ENCODE peak calls at places on chromosome 4, in eight cellular contexts. One of them, this sample, is unnamed.

GRCh38 chr4:5247735-5248134 is 196.5 kb downstream of the STK32B start:
- DNase-seq in fibroblast of lung: no peak
- DNase-seq in mammary epithelial cell: no peak
- DNase-seq in WERI-Rb-1: no peak
- DNase-seq in left lung: no peak
- DNase-seq in effector memory CD4-positive, alpha-beta T cell: no peak
- DNase-seq in cardiac fibroblast: no peak
- DNase-seq in mesendoderm: no peak
- DNase-seq in this sample: no peak

GRCh38 chr4:31620476-31620875 is 900.3 kb downstream of the PCDH7 start:
- DNase-seq in fibroblast of lung: peak; percentile 66
- DNase-seq in mammary epithelial cell: no peak
- DNase-seq in WERI-Rb-1: no peak
- DNase-seq in left lung: no peak
- DNase-seq in effector memory CD4-positive, alpha-beta T cell: no peak
- DNase-seq in cardiac fibroblast: peak; percentile 50
- DNase-seq in mesendoderm: no peak
- DNase-seq in this sample: no peak

GRCh38 chr4:163113921-163114703 is 52.6 kb downstream of the NAF1 start:
- DNase-seq in fibroblast of lung: no peak
- DNase-seq in mammary epithelial cell: no peak
- DNase-seq in WERI-Rb-1: no peak
- DNase-seq in left lung: no peak
- DNase-seq in effector memory CD4-positive, alpha-beta T cell: no peak
- DNase-seq in cardiac fibroblast: peak; percentile 29
- DNase-seq in mesendoderm: no peak
- DNase-seq in this sample: no peak

GRCh38 chr4:39151120-39151713 is 31.1 kb upstream of the WDR19 start:
- DNase-seq in fibroblast of lung: peak; percentile 73
- DNase-seq in mammary epithelial cell: no peak
- DNase-seq in WERI-Rb-1: no peak
- DNase-seq in left lung: no peak
- DNase-seq in effector memory CD4-positive, alpha-beta T cell: no peak
- DNase-seq in cardiac fibroblast: peak; percentile 47
- DNase-seq in mesendoderm: peak; percentile 2
- DNase-seq in this sample: peak; percentile 67

GRCh38 chr4:149280886-149281285 is 534.8 kb downstream of the IQCM start:
- DNase-seq in fibroblast of lung: peak; percentile 66
- DNase-seq in mammary epithelial cell: no peak
- DNase-seq in WERI-Rb-1: no peak
- DNase-seq in left lung: no peak
- DNase-seq in effector memory CD4-positive, alpha-beta T cell: no peak
- DNase-seq in cardiac fibroblast: peak; percentile 6
- DNase-seq in mesendoderm: no peak
- DNase-seq in this sample: no peak

GRCh38 chr4:137125011-137125410 is 407.3 kb downstream of the PCDH18 start:
- DNase-seq in fibroblast of lung: peak; percentile 17
- DNase-seq in mammary epithelial cell: peak; percentile 12
- DNase-seq in WERI-Rb-1: no peak
- DNase-seq in left lung: no peak
- DNase-seq in effector memory CD4-positive, alpha-beta T cell: no peak
- DNase-seq in cardiac fibroblast: peak; percentile 5
- DNase-seq in mesendoderm: no peak
- DNase-seq in this sample: peak; percentile 8

GRCh38 chr4:68962868-68963267 is 11.3 kb upstream of the UGT2A3 start:
- DNase-seq in fibroblast of lung: no peak
- DNase-seq in mammary epithelial cell: no peak
- DNase-seq in WERI-Rb-1: no peak
- DNase-seq in left lung: no peak
- DNase-seq in effector memory CD4-positive, alpha-beta T cell: no peak
- DNase-seq in cardiac fibroblast: no peak
- DNase-seq in mesendoderm: peak; percentile 59
- DNase-seq in this sample: no peak

GRCh38 chr4:179095585-179096228 is 1653.5 kb upstream of the AGA start:
- DNase-seq in fibroblast of lung: peak; percentile 72
- DNase-seq in mammary epithelial cell: no peak
- DNase-seq in WERI-Rb-1: no peak
- DNase-seq in left lung: no peak
- DNase-seq in effector memory CD4-positive, alpha-beta T cell: no peak
- DNase-seq in cardiac fibroblast: no peak
- DNase-seq in mesendoderm: peak; percentile 61
- DNase-seq in this sample: peak; percentile 50

GRCh38 chr4:6338175-6338950 is 68.7 kb downstream of the WFS1 start:
- DNase-seq in fibroblast of lung: no peak
- DNase-seq in mammary epithelial cell: no peak
- DNase-seq in WERI-Rb-1: no peak
- DNase-seq in left lung: no peak
- DNase-seq in effector memory CD4-positive, alpha-beta T cell: no peak
- DNase-seq in cardiac fibroblast: no peak
- DNase-seq in mesendoderm: no peak
- DNase-seq in this sample: no peak

GRCh38 chr4:109040441-109040840 is 262.0 kb downstream of the COL25A1 start:
- DNase-seq in fibroblast of lung: no peak
- DNase-seq in mammary epithelial cell: no peak
- DNase-seq in WERI-Rb-1: no peak
- DNase-seq in left lung: no peak
- DNase-seq in effector memory CD4-positive, alpha-beta T cell: no peak
- DNase-seq in cardiac fibroblast: no peak
- DNase-seq in mesendoderm: no peak
- DNase-seq in this sample: peak; percentile 11

GRCh38 chr4:186058253-186058979 is 10.5 kb upstream of the TLR3 start:
- DNase-seq in fibroblast of lung: no peak
- DNase-seq in mammary epithelial cell: no peak
- DNase-seq in WERI-Rb-1: no peak
- DNase-seq in left lung: no peak
- DNase-seq in effector memory CD4-positive, alpha-beta T cell: no peak
- DNase-seq in cardiac fibroblast: no peak
- DNase-seq in mesendoderm: no peak
- DNase-seq in this sample: peak; percentile 41

GRCh38 chr4:116599859-116600258 is 485.5 kb downstream of the TRAM1L1 start:
- DNase-seq in fibroblast of lung: no peak
- DNase-seq in mammary epithelial cell: no peak
- DNase-seq in WERI-Rb-1: peak; percentile 62
- DNase-seq in left lung: no peak
- DNase-seq in effector memory CD4-positive, alpha-beta T cell: no peak
- DNase-seq in cardiac fibroblast: no peak
- DNase-seq in mesendoderm: peak; percentile 24
- DNase-seq in this sample: peak; percentile 24

GRCh38 chr4:17323619-17324400 is 188.1 kb downstream of the QDPR start:
- DNase-seq in fibroblast of lung: peak; percentile 52
- DNase-seq in mammary epithelial cell: no peak
- DNase-seq in WERI-Rb-1: no peak
- DNase-seq in left lung: no peak
- DNase-seq in effector memory CD4-positive, alpha-beta T cell: no peak
- DNase-seq in cardiac fibroblast: peak; percentile 16
- DNase-seq in mesendoderm: no peak
- DNase-seq in this sample: no peak

GRCh38 chr4:182855312-182855711 is 61.9 kb downstream of the DCTD start:
- DNase-seq in fibroblast of lung: no peak
- DNase-seq in mammary epithelial cell: no peak
- DNase-seq in WERI-Rb-1: no peak
- DNase-seq in left lung: no peak
- DNase-seq in effector memory CD4-positive, alpha-beta T cell: no peak
- DNase-seq in cardiac fibroblast: no peak
- DNase-seq in mesendoderm: no peak
- DNase-seq in this sample: no peak

GRCh38 chr4:53693408-53693807 is 102.1 kb upstream of the LNX1 start:
- DNase-seq in fibroblast of lung: no peak
- DNase-seq in mammary epithelial cell: no peak
- DNase-seq in WERI-Rb-1: no peak
- DNase-seq in left lung: no peak
- DNase-seq in effector memory CD4-positive, alpha-beta T cell: no peak
- DNase-seq in cardiac fibroblast: no peak
- DNase-seq in mesendoderm: no peak
- DNase-seq in this sample: no peak

GRCh38 chr4:32140636-32141035 is 1420.5 kb downstream of the PCDH7 start:
- DNase-seq in fibroblast of lung: peak; percentile 47
- DNase-seq in mammary epithelial cell: peak; percentile 97
- DNase-seq in WERI-Rb-1: no peak
- DNase-seq in left lung: no peak
- DNase-seq in effector memory CD4-positive, alpha-beta T cell: no peak
- DNase-seq in cardiac fibroblast: peak; percentile 79
- DNase-seq in mesendoderm: peak; percentile 14
- DNase-seq in this sample: peak; percentile 88

GRCh38 chr4:73573794-73574528 is 46.3 kb downstream of the RASSF6 start:
- DNase-seq in fibroblast of lung: peak; percentile 93
- DNase-seq in mammary epithelial cell: peak; percentile 52
- DNase-seq in WERI-Rb-1: peak; percentile 77
- DNase-seq in left lung: peak; percentile 43
- DNase-seq in effector memory CD4-positive, alpha-beta T cell: no peak
- DNase-seq in cardiac fibroblast: peak; percentile 94
- DNase-seq in mesendoderm: peak; percentile 95
- DNase-seq in this sample: peak; percentile 77

GRCh38 chr4:110733901-110734300 is 111.0 kb upstream of the PITX2 start:
- DNase-seq in fibroblast of lung: no peak
- DNase-seq in mammary epithelial cell: no peak
- DNase-seq in WERI-Rb-1: no peak
- DNase-seq in left lung: no peak
- DNase-seq in effector memory CD4-positive, alpha-beta T cell: no peak
- DNase-seq in cardiac fibroblast: no peak
- DNase-seq in mesendoderm: no peak
- DNase-seq in this sample: peak; percentile 7

GRCh38 chr4:17511041-17511949 is 595 bp downstream of the QDPR start:
- DNase-seq in fibroblast of lung: peak; percentile 41
- DNase-seq in mammary epithelial cell: peak; percentile 47
- DNase-seq in WERI-Rb-1: peak; percentile 41
- DNase-seq in left lung: peak; percentile 58
- DNase-seq in effector memory CD4-positive, alpha-beta T cell: no peak
- DNase-seq in cardiac fibroblast: peak; percentile 53
- DNase-seq in mesendoderm: peak; percentile 55
- DNase-seq in this sample: peak; percentile 84

GRCh38 chr4:126958482-126958881 is 674.3 kb upstream of the INTU start:
- DNase-seq in fibroblast of lung: no peak
- DNase-seq in mammary epithelial cell: no peak
- DNase-seq in WERI-Rb-1: no peak
- DNase-seq in left lung: no peak
- DNase-seq in effector memory CD4-positive, alpha-beta T cell: no peak
- DNase-seq in cardiac fibroblast: no peak
- DNase-seq in mesendoderm: no peak
- DNase-seq in this sample: no peak

GRCh38 chr4:118086334-118086733 is 52.0 kb downstream of the NDST3 start:
- DNase-seq in fibroblast of lung: peak; percentile 42
- DNase-seq in mammary epithelial cell: peak; percentile 49
- DNase-seq in WERI-Rb-1: no peak
- DNase-seq in left lung: no peak
- DNase-seq in effector memory CD4-positive, alpha-beta T cell: no peak
- DNase-seq in cardiac fibroblast: peak; percentile 17
- DNase-seq in mesendoderm: peak; percentile 80
- DNase-seq in this sample: peak; percentile 39

GRCh38 chr4:140569307-140569638 is 512 bp upstream of the UCP1 start:
- DNase-seq in fibroblast of lung: no peak
- DNase-seq in mammary epithelial cell: no peak
- DNase-seq in WERI-Rb-1: no peak
- DNase-seq in left lung: no peak
- DNase-seq in effector memory CD4-positive, alpha-beta T cell: no peak
- DNase-seq in cardiac fibroblast: no peak
- DNase-seq in mesendoderm: no peak
- DNase-seq in this sample: no peak
- H3K4me3 ChIP-seq in fibroblast of lung: no peak overlapping the region
- H3K4me3 ChIP-seq in mammary epithelial cell: peak overlapping the region; percentile 45
- H3K4me3 ChIP-seq in WERI-Rb-1: peak overlapping the region; percentile 54
- H3K4me3 ChIP-seq in left lung: peak overlapping the region; percentile 27
- H3K4me3 ChIP-seq in effector memory CD4-positive, alpha-beta T cell: peak overlapping the region; percentile 28
- H3K4me3 ChIP-seq in cardiac fibroblast: peak overlapping the region; percentile 41
- H3K4me3 ChIP-seq in mesendoderm: no peak overlapping the region
- H3K4me3 ChIP-seq in this sample: no peak overlapping the region

DNA sequence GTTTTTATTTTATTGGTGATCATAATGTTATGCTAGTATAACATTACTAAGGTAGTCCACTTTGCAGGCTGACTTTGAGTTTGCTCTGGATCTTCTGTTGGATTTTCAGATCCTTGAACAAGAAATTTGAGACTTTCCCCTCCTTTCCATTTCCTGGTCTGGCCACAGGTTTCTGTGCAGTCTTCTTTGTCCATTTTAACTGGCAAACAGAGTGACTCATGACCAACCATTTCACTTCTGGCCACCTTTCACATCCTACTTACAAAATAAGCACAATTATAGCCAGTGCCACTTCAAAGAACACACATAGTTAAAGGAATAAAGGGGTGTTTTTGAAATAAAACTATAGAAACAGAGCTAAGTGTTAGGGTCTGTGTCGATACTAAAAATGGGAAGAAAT is 8.4 kb downstream of the ANK2 start:
- DNase-seq in fibroblast of lung: no peak
- DNase-seq in mammary epithelial cell: peak; percentile 50
- DNase-seq in WERI-Rb-1: no peak
- DNase-seq in left lung: no peak
- DNase-seq in effector memory CD4-positive, alpha-beta T cell: no peak
- DNase-seq in cardiac fibroblast: no peak
- DNase-seq in mesendoderm: no peak
- DNase-seq in this sample: no peak
- H3K4me3 ChIP-seq in fibroblast of lung: no peak overlapping the region
- H3K4me3 ChIP-seq in mammary epithelial cell: no peak overlapping the region
- H3K4me3 ChIP-seq in WERI-Rb-1: no peak overlapping the region
- H3K4me3 ChIP-seq in left lung: no peak overlapping the region
- H3K4me3 ChIP-seq in effector memory CD4-positive, alpha-beta T cell: no peak overlapping the region
- H3K4me3 ChIP-seq in cardiac fibroblast: no peak overlapping the region
- H3K4me3 ChIP-seq in mesendoderm: no peak overlapping the region
- H3K4me3 ChIP-seq in this sample: no peak overlapping the region

GRCh38 chr4:2714918-2715317 is 41.2 kb downstream of the TNIP2 start:
- DNase-seq in fibroblast of lung: no peak
- DNase-seq in mammary epithelial cell: no peak
- DNase-seq in WERI-Rb-1: no peak
- DNase-seq in left lung: no peak
- DNase-seq in effector memory CD4-positive, alpha-beta T cell: no peak
- DNase-seq in cardiac fibroblast: peak; percentile 47
- DNase-seq in mesendoderm: no peak
- DNase-seq in this sample: no peak
- H3K4me3 ChIP-seq in fibroblast of lung: no peak overlapping the region
- H3K4me3 ChIP-seq in mammary epithelial cell: no peak overlapping the region
- H3K4me3 ChIP-seq in WERI-Rb-1: no peak overlapping the region
- H3K4me3 ChIP-seq in left lung: no peak overlapping the region
- H3K4me3 ChIP-seq in effector memory CD4-positive, alpha-beta T cell: no peak overlapping the region
- H3K4me3 ChIP-seq in cardiac fibroblast: no peak overlapping the region
- H3K4me3 ChIP-seq in mesendoderm: no peak overlapping the region
- H3K4me3 ChIP-seq in this sample: no peak overlapping the region

DNA sequence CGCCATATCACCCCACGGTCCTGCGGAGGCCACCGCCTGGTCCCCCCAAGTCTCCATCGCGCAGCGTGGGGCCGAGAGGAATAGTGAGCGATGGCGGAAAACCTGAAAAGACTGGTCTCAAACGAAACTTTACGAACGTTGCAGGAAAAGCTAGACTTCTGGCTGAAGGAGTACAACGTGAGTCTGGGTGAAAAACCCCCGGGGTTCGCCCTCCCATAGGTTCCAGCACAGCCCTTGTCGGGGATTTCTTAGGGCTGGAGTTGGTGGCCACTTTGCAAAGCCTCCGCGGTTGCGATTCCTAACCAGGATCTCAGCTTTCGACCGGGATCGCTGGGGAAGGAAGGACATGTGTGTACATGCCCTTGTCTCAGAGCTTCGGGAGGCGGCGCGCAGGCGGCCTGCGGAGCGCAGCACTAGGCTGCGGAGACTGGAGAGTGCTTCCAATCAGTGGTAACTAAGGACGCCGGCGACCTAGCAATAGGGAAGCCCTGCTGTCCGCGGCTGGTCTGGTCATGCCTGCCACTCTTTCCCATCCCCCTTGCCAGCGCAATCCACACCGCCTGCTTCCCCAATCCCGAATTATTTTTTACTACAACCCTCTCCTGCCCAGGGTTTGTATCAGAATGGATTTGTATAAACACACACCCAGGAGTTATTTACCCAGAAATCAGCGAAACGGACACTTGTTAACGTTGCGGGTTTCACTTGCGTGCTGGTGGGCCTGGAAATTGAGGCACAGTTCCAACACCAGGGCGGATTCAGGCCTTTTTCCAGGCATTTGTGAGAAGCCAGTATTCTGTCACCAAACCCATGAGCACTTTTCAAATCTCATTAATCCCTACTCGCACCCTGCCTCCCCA is 741 bp downstream of the SPATA18 start:
- DNase-seq in fibroblast of lung: peak; percentile 89
- DNase-seq in mammary epithelial cell: peak; percentile 97
- DNase-seq in WERI-Rb-1: peak; percentile 92
- DNase-seq in left lung: peak; percentile 84
- DNase-seq in effector memory CD4-positive, alpha-beta T cell: no peak
- DNase-seq in cardiac fibroblast: peak; percentile 88
- DNase-seq in mesendoderm: peak; percentile 97
- DNase-seq in this sample: no peak
- H3K4me3 ChIP-seq in fibroblast of lung: peak overlapping the region; percentile 85
- H3K4me3 ChIP-seq in mammary epithelial cell: peak overlapping the region; percentile 68
- H3K4me3 ChIP-seq in WERI-Rb-1: peak overlapping the region; percentile 93
- H3K4me3 ChIP-seq in left lung: peak overlapping the region; percentile 53
- H3K4me3 ChIP-seq in effector memory CD4-positive, alpha-beta T cell: peak overlapping the region; percentile 35
- H3K4me3 ChIP-seq in cardiac fibroblast: peak overlapping the region; percentile 72
- H3K4me3 ChIP-seq in mesendoderm: peak overlapping the region; percentile 9
- H3K4me3 ChIP-seq in this sample: no peak overlapping the region